ENCODE peak calls at places on chromosomes 11 and 22, in five cellular contexts. One of them, this sample, is unnamed.

GRCh38 chr22:30212363-30212995 is 34.1 kb downstream of the LIF start:
- DNase-seq in activated T-cell treated with anti-CD3 and anti-CD28 coated beads for 1 hour: no peak
- DNase-seq in ascending aorta: peak; percentile 81
- DNase-seq in ACHN: peak; percentile 85
- DNase-seq in CD8-positive, alpha-beta memory T cell: no peak
- DNase-seq in this sample: peak; percentile 85

GRCh38 chr22:19522190-19522880 is 1.9 kb downstream of the CLDN5 start:
- DNase-seq in ascending aorta: peak; percentile 55
- DNase-seq in CD8-positive, alpha-beta memory T cell: no peak
- DNase-seq in ACHN: no peak
- DNase-seq in activated T-cell treated with anti-CD3 and anti-CD28 coated beads for 1 hour: no peak
- DNase-seq in this sample: no peak

GRCh38 chr11:47394322-47395224 is 13.8 kb upstream of the SLC39A13 start:
- DNase-seq in ascending aorta: peak; percentile 80
- DNase-seq in CD8-positive, alpha-beta memory T cell: peak; percentile 31
- DNase-seq in ACHN: no peak
- DNase-seq in activated T-cell treated with anti-CD3 and anti-CD28 coated beads for 1 hour: peak; percentile 50
- DNase-seq in this sample: peak; percentile 91

GRCh38 chr11:64265176-64266160 is 14.1 kb downstream of the PLCB3 start:
- DNase-seq in ACHN: no peak
- DNase-seq in activated T-cell treated with anti-CD3 and anti-CD28 coated beads for 1 hour: no peak
- DNase-seq in ascending aorta: no peak
- DNase-seq in CD8-positive, alpha-beta memory T cell: no peak
- DNase-seq in this sample: no peak

GRCh38 chr22:49413551-49413950 is 414.1 kb downstream of the BRD1 start:
- DNase-seq in ACHN: no peak
- DNase-seq in ascending aorta: peak; percentile 21
- DNase-seq in CD8-positive, alpha-beta memory T cell: no peak
- DNase-seq in activated T-cell treated with anti-CD3 and anti-CD28 coated beads for 1 hour: no peak
- DNase-seq in this sample: no peak

GRCh38 chr11:120205596-120206161 is 5.2 kb upstream of the OAF start:
- DNase-seq in CD8-positive, alpha-beta memory T cell: no peak
- DNase-seq in activated T-cell treated with anti-CD3 and anti-CD28 coated beads for 1 hour: no peak
- DNase-seq in ascending aorta: no peak
- DNase-seq in ACHN: peak; percentile 83
- DNase-seq in this sample: peak; percentile 60

GRCh38 chr22:37906364-37907008 is 389 bp downstream of the MICALL1 start:
- DNase-seq in activated T-cell treated with anti-CD3 and anti-CD28 coated beads for 1 hour: peak; percentile 37
- DNase-seq in CD8-positive, alpha-beta memory T cell: peak; percentile 38
- DNase-seq in ascending aorta: no peak
- DNase-seq in ACHN: peak; percentile 19
- DNase-seq in this sample: no peak

GRCh38 chr11:73889019-73889418 is 12.2 kb downstream of the PAAF1 start:
- DNase-seq in activated T-cell treated with anti-CD3 and anti-CD28 coated beads for 1 hour: no peak
- DNase-seq in ACHN: no peak
- DNase-seq in CD8-positive, alpha-beta memory T cell: no peak
- DNase-seq in ascending aorta: no peak
- DNase-seq in this sample: peak; percentile 9

GRCh38 chr11:60121259-60121658 is 32.8 kb downstream of the MS4A2 start:
- DNase-seq in CD8-positive, alpha-beta memory T cell: no peak
- DNase-seq in activated T-cell treated with anti-CD3 and anti-CD28 coated beads for 1 hour: no peak
- DNase-seq in ACHN: no peak
- DNase-seq in ascending aorta: no peak
- DNase-seq in this sample: no peak

GRCh38 chr11:18144243-18144642 is 11.9 kb downstream of the MRGPRX3 start:
- DNase-seq in ACHN: no peak
- DNase-seq in ascending aorta: no peak
- DNase-seq in CD8-positive, alpha-beta memory T cell: no peak
- DNase-seq in activated T-cell treated with anti-CD3 and anti-CD28 coated beads for 1 hour: no peak
- DNase-seq in this sample: no peak

GRCh38 chr11:9091044-9091936 is at the start of gene SCUBE2:
- DNase-seq in activated T-cell treated with anti-CD3 and anti-CD28 coated beads for 1 hour: no peak
- DNase-seq in CD8-positive, alpha-beta memory T cell: no peak
- DNase-seq in ascending aorta: no peak
- DNase-seq in ACHN: no peak
- DNase-seq in this sample: no peak

GRCh38 chr11:121318848-121319834 is 26.6 kb downstream of the SC5D start:
- DNase-seq in activated T-cell treated with anti-CD3 and anti-CD28 coated beads for 1 hour: no peak
- DNase-seq in ACHN: peak; percentile 25
- DNase-seq in ascending aorta: no peak
- DNase-seq in CD8-positive, alpha-beta memory T cell: no peak
- DNase-seq in this sample: peak; percentile 60

GRCh38 chr11:134518616-134519389 is 106.8 kb upstream of the B3GAT1 start:
- DNase-seq in ACHN: no peak
- DNase-seq in activated T-cell treated with anti-CD3 and anti-CD28 coated beads for 1 hour: no peak
- DNase-seq in ascending aorta: no peak
- DNase-seq in CD8-positive, alpha-beta memory T cell: no peak
- DNase-seq in this sample: no peak

GRCh38 chr11:76628408-76628947 is 42.1 kb downstream of the LRRC32 start:
- DNase-seq in ascending aorta: peak; percentile 62
- DNase-seq in activated T-cell treated with anti-CD3 and anti-CD28 coated beads for 1 hour: no peak
- DNase-seq in ACHN: no peak
- DNase-seq in CD8-positive, alpha-beta memory T cell: no peak
- DNase-seq in this sample: no peak

GRCh38 chr11:117618273-117618672 is 178.7 kb downstream of the DSCAML1 start:
- DNase-seq in ascending aorta: no peak
- DNase-seq in ACHN: no peak
- DNase-seq in activated T-cell treated with anti-CD3 and anti-CD28 coated beads for 1 hour: no peak
- DNase-seq in CD8-positive, alpha-beta memory T cell: no peak
- DNase-seq in this sample: no peak

GRCh38 chr11:64908766-64909165 is 8.2 kb downstream of the ATG2A start:
- DNase-seq in ascending aorta: no peak
- DNase-seq in CD8-positive, alpha-beta memory T cell: no peak
- DNase-seq in ACHN: no peak
- DNase-seq in activated T-cell treated with anti-CD3 and anti-CD28 coated beads for 1 hour: no peak
- DNase-seq in this sample: no peak

GRCh38 chr11:120233207-120233803 is 6.6 kb upstream of the POU2F3 start:
- DNase-seq in CD8-positive, alpha-beta memory T cell: no peak
- DNase-seq in ACHN: no peak
- DNase-seq in ascending aorta: no peak
- DNase-seq in activated T-cell treated with anti-CD3 and anti-CD28 coated beads for 1 hour: no peak
- DNase-seq in this sample: no peak

GRCh38 chr11:71284525-71285092 is 32.2 kb upstream of the SHANK2 start:
- DNase-seq in ACHN: peak; percentile 20
- DNase-seq in ascending aorta: peak; percentile 49
- DNase-seq in CD8-positive, alpha-beta memory T cell: no peak
- DNase-seq in activated T-cell treated with anti-CD3 and anti-CD28 coated beads for 1 hour: no peak
- DNase-seq in this sample: no peak

GRCh38 chr11:126477526-126478275 is 122.2 kb downstream of the ST3GAL4 start:
- DNase-seq in ascending aorta: no peak
- DNase-seq in CD8-positive, alpha-beta memory T cell: no peak
- DNase-seq in ACHN: peak; percentile 19
- DNase-seq in activated T-cell treated with anti-CD3 and anti-CD28 coated beads for 1 hour: no peak
- DNase-seq in this sample: no peak

GRCh38 chr22:27760474-27760873 is 41.1 kb downstream of the MN1 start:
- DNase-seq in ACHN: no peak
- DNase-seq in CD8-positive, alpha-beta memory T cell: no peak
- DNase-seq in ascending aorta: no peak
- DNase-seq in activated T-cell treated with anti-CD3 and anti-CD28 coated beads for 1 hour: no peak
- DNase-seq in this sample: no peak

GRCh38 chr11:103055174-103055890 is 36.6 kb downstream of the DCUN1D5 start:
- DNase-seq in activated T-cell treated with anti-CD3 and anti-CD28 coated beads for 1 hour: no peak
- DNase-seq in ACHN: peak; percentile 60
- DNase-seq in CD8-positive, alpha-beta memory T cell: no peak
- DNase-seq in ascending aorta: no peak
- DNase-seq in this sample: peak; percentile 7

GRCh38 chr22:33659423-33659822 is 260.9 kb downstream of the LARGE1 start:
- DNase-seq in ascending aorta: no peak
- DNase-seq in ACHN: no peak
- DNase-seq in activated T-cell treated with anti-CD3 and anti-CD28 coated beads for 1 hour: no peak
- DNase-seq in CD8-positive, alpha-beta memory T cell: no peak
- DNase-seq in this sample: no peak

GRCh38 chr11:72808415-72808814 is 5.8 kb upstream of the ATG16L2 start:
- DNase-seq in activated T-cell treated with anti-CD3 and anti-CD28 coated beads for 1 hour: no peak
- DNase-seq in ascending aorta: no peak
- DNase-seq in ACHN: no peak
- DNase-seq in CD8-positive, alpha-beta memory T cell: no peak
- DNase-seq in this sample: no peak

GRCh38 chr11:68009391-68010000 is 631 bp upstream of the ALDH3B1 start:
- DNase-seq in ACHN: peak; percentile 59
- DNase-seq in ascending aorta: no peak
- DNase-seq in activated T-cell treated with anti-CD3 and anti-CD28 coated beads for 1 hour: no peak
- DNase-seq in CD8-positive, alpha-beta memory T cell: no peak
- DNase-seq in this sample: peak; percentile 73

GRCh38 chr11:33893711-33894401 is 2.0 kb upstream of the LMO2 start:
- DNase-seq in activated T-cell treated with anti-CD3 and anti-CD28 coated beads for 1 hour: peak; percentile 23
- DNase-seq in ACHN: no peak
- DNase-seq in CD8-positive, alpha-beta memory T cell: peak; percentile 19
- DNase-seq in ascending aorta: no peak
- DNase-seq in this sample: peak; percentile 100

GRCh38 chr22:30643055-30643875 is 7.7 kb downstream of the SLC35E4 start:
- DNase-seq in CD8-positive, alpha-beta memory T cell: no peak
- DNase-seq in activated T-cell treated with anti-CD3 and anti-CD28 coated beads for 1 hour: no peak
- DNase-seq in ACHN: no peak
- DNase-seq in ascending aorta: no peak
- DNase-seq in this sample: no peak

GRCh38 chr11:60871378-60872061 is 4.2 kb downstream of the ZP1 start:
- DNase-seq in ACHN: peak; percentile 7
- DNase-seq in ascending aorta: peak; percentile 47
- DNase-seq in activated T-cell treated with anti-CD3 and anti-CD28 coated beads for 1 hour: no peak
- DNase-seq in CD8-positive, alpha-beta memory T cell: no peak
- DNase-seq in this sample: no peak

This sample was measured in MV-4-11.